ENCODE peak calls at places on chromosomes 13 and 19, in four cellular contexts. V is HCT116, Y is H1, I is K562. C is an unnamed sample.

GRCh38 chr19:55345818-55346724 is 6.4 kb downstream of the KMT5C start:
- DNase-seq in Y (no peak), I (peak), V (no peak), C (no peak)

GRCh38 chr13:101152184-101152583 is 264.1 kb downstream of the NALCN start:
- DNase-seq in V (no peak), I (no peak), Y (no peak), C (no peak)

GRCh38 chr13:97328222-97328790 is 105.7 kb upstream of the RAP2A start:
- DNase-seq in I (no peak), Y (no peak), V (no peak), C (no peak)

GRCh38 chr19:29779921-29780320 is 31.9 kb upstream of the CCNE1 start:
- DNase-seq in V (no peak), I (no peak), Y (peak), C (no peak)

GRCh38 chr13:51066091-51066831 is 44.8 kb downstream of the C13orf42 start:
- DNase-seq in V (no peak), Y (peak), I (no peak), C (no peak)

GRCh38 chr19:53868091-53868891 is 608 bp downstream of the MYADM start:
- DNase-seq in Y (peak), I (peak), V (no peak), C (no peak)

GRCh38 chr19:40365613-40366401 is 17.3 kb downstream of the PLD3 start:
- DNase-seq in V (no peak), Y (peak), I (peak), C (no peak)

GRCh38 chr19:41218615-41219507 is at the start of gene AXL:
- DNase-seq in Y (peak), I (peak), V (peak), C (no peak)

GRCh38 chr19:42143341-42144234 is 11.3 kb upstream of the POU2F2 start:
- DNase-seq in Y (peak), I (no peak), V (no peak), C (no peak)

GRCh38 chr19:28641395-28641794 is 571.6 kb downstream of the UQCRFS1 start:
- DNase-seq in V (no peak), I (no peak), Y (no peak), C (no peak)

GRCh38 chr13:46593403-46593802 is 40.4 kb downstream of the LRCH1 start:
- DNase-seq in V (no peak), I (no peak), Y (no peak), C (no peak)

GRCh38 chr13:41561179-41561578 is 103.8 kb downstream of the RGCC start:
- DNase-seq in I (no peak), V (no peak), Y (no peak), C (no peak)

DNA sequence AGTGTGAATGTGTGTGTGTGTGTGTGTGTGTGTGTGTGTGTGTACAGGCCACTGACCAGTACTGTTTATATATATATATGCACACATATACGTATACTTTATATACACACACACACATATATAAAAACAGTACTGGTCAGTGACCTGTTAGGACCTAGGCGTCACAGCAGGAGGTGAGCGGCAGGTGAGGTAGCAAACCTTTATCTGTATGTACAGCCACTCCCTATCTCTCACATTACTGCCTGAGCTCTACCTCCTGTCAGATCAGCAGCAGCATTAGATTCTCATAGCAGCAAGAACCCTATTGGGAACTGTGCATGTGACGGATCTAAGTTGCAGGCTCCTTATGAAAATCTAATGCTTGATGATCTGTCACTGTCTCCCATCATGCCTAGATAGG is 34.5 kb downstream of the TBC1D4 start:
- DNase-seq in Y (no peak), I (no peak), V (no peak), C (no peak)
- TF ChIP-seq EGR1 in Y (no peak), I (no peak), V (no peak), C (no peak)

GRCh38 chr13:26722321-26722720 is 38.3 kb downstream of the GPR12 start:
- DNase-seq in Y (no peak), I (no peak), V (no peak), C (no peak)
- TF ChIP-seq EGR1 in Y (no peak), I (no peak), V (no peak), C (no peak)

DNA sequence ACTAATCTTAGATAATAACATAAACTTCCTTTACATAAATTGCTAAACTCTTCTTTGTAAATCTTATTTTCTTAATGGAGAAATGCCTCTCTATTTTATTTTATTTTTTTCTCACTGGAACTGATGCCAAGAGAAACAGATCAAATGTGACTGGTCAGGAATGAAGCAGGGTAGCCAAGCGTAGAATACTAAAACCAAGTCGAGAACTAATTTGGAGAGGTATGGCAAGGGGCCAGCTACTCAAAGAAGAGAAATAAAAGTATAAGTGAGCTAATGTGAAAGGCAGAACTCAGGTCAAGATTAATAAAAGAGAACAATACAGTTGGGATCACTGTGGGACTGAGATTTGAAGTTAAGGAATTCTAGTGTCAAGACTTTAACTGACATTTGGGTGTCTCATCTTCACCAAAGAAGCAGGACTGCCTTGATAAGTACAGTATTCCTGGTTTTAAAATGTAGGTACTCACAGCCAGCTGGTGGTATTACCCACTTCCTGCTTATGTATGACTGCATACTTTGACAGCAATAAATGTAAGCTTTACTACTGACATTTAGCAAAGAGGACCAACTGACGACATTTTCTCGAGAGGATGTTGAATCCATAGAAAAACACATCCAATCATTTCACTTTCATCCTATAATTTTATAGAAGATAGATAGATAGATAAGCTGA is 1192.2 kb downstream of the EFNB2 start:
- DNase-seq in I (no peak), Y (no peak), V (no peak), C (no peak)
- TF ChIP-seq EGR1 in I (no peak), Y (no peak), V (no peak), C (no peak)

GRCh38 chr13:95235944-95236343 is 65.3 kb downstream of the ABCC4 start:
- DNase-seq in V (no peak), Y (no peak), I (no peak), C (no peak)

GRCh38 chr13:95236774-95237173 is 64.5 kb downstream of the ABCC4 start:
- DNase-seq in Y (no peak), V (no peak), I (no peak), C (no peak)

GRCh38 chr13:95237310-95237870 is 63.9 kb downstream of the ABCC4 start:
- DNase-seq in V (no peak), I (no peak), Y (no peak), C (no peak)

GRCh38 chr13:95243207-95243606 is 58.0 kb downstream of the ABCC4 start:
- DNase-seq in I (peak), Y (no peak), V (no peak), C (no peak)

DNA sequence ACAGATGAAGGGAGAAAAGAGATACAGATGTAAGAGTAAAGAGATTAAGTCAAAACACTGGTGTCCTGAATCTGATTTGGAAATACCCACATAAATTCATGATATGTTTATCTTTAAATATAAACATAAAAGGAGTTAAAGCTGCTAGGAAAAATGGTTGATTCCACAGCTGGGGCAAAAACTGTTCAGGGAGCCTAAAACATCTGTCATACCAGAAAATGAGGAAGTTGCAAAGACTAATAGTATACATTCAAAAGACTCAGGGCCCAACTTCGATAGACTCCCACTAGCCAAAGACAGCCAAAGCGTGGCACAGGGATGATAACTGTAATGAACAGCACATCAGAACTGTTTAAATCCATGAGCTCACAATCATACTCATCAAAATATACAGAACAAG is 62.0 kb downstream of the ABCC4 start:
- DNase-seq in V (no peak), I (no peak), Y (no peak), C (no peak)
- TF ChIP-seq EGR1 in V (no peak), I (no peak), Y (no peak), C (no peak)

DNA sequence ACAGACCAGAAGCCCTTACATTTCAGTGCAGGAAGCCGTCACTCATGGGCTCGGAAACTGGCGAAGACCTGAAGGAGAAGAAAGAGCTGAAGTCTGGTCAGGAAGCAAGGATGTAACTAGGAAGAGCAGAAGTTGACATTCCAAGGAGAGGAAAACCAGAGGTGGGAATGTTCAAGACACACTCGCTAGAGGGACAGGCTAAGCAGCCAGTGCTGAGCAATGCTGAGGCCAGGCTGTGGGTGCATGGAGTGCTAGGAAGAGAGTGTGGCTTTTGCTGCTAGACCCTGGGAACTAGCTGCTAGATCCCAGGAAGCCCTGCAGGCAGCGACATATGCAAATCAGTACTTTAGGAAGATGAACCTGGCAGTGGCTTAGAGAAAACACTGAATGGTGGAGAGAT is 12.1 kb upstream of the URAD start:
- DNase-seq in V (no peak), I (no peak), Y (no peak), C (no peak)
- TF ChIP-seq EGR1 in V (no peak), I (no peak), Y (no peak), C (no peak)

C was measured in GM12878.